ENCODE peak calls at places on chromosomes 11 and 22, in four cellular contexts. R is foreskin fibroblast; X is kidney glomerular epithelial cell; D is CD4-positive, alpha-beta T cell. S is an unnamed sample.

GRCh38 chr11:120392299-120392698 is 56.1 kb downstream of the ARHGEF12 start:
- DNase-seq in R (no peak), X (no peak), D (no peak), S (no peak)

GRCh38 chr11:10441652-10442503 is 13.2 kb upstream of the AMPD3 start:
- DNase-seq in X (no peak), D (no peak), R (no peak), S (no peak)

GRCh38 chr11:556175-556699 is 4.3 kb downstream of the LMNTD2 start:
- DNase-seq in D (no peak), X (no peak), R (no peak), S (no peak)

GRCh38 chr11:58127350-58127749 is 2.0 kb upstream of the OR9I1 start:
- DNase-seq in R (no peak), D (no peak), X (no peak), S (no peak)

GRCh38 chr11:84922836-84923235 is 704.3 kb downstream of the DLG2 start:
- DNase-seq in R (no peak), D (no peak), X (no peak), S (no peak)

GRCh38 chr11:46281374-46281831 is 3.9 kb downstream of the CREB3L1 start:
- DNase-seq in X (no peak), D (no peak), R (no peak), S (no peak)

GRCh38 chr22:32622762-32623147 is 148.1 kb downstream of the FBXO7 start:
- DNase-seq in R (no peak), X (no peak), D (no peak), S (no peak)

GRCh38 chr11:101030015-101030414 is 99.6 kb downstream of the PGR start:
- DNase-seq in X (peak), R (no peak), D (no peak), S (no peak)

GRCh38 chr11:28730336-28730735 is 622.1 kb downstream of the METTL15 start:
- DNase-seq in R (peak), X (no peak), D (no peak), S (no peak)

GRCh38 chr22:43980579-43980978 is 25.3 kb downstream of the SAMM50 start:
- DNase-seq in X (no peak), R (no peak), D (no peak), S (no peak)

GRCh38 chr11:61270354-61271070 is 24.6 kb downstream of the VWCE start:
- DNase-seq in R (peak), X (peak), D (no peak), S (no peak)

GRCh38 chr11:83827940-83828554 is 541.9 kb upstream of the CCDC90B start:
- DNase-seq in R (no peak), D (no peak), X (peak), S (no peak)

GRCh38 chr11:62104816-62105610 is 18.8 kb upstream of the INCENP start:
- DNase-seq in R (peak), X (no peak), D (no peak), S (no peak)

GRCh38 chr11:75576445-75577049 is 14.5 kb downstream of the SERPINH1 start:
- DNase-seq in X (peak), D (no peak), R (no peak), S (peak)

GRCh38 chr11:84260862-84261261 is 974.7 kb upstream of the CCDC90B start:
- DNase-seq in R (no peak), D (no peak), X (no peak), S (no peak)

GRCh38 chr11:122441702-122442092 is 213.8 kb upstream of the UBASH3B start:
- DNase-seq in D (no peak), R (no peak), X (no peak), S (no peak)

GRCh38 chr11:66912361-66912760 is 45.8 kb downstream of the PC start:
- DNase-seq in R (no peak), X (no peak), D (no peak), S (no peak)

GRCh38 chr22:37951305-37951704 is 2.1 kb downstream of the C22orf23 start:
- DNase-seq in D (no peak), X (no peak), R (peak), S (no peak)

GRCh38 chr11:10444725-10445286 is 10.3 kb upstream of the AMPD3 start:
- DNase-seq in D (no peak), R (no peak), X (no peak), S (no peak)

GRCh38 chr11:63620928-63621539 is 6.8 kb upstream of the PLAAT3 start:
- DNase-seq in D (no peak), R (no peak), X (no peak), S (no peak)

GRCh38 chr22:43996981-43997265 is 27.2 kb upstream of the PARVB start:
- DNase-seq in X (no peak), R (no peak), D (no peak), S (no peak)

GRCh38 chr11:93843906-93844305 is 6.5 kb downstream of the VSTM5 start:
- DNase-seq in R (no peak), D (no peak), X (no peak), S (no peak)

GRCh38 chr11:44775366-44776356 is 48.9 kb downstream of the TSPAN18 start:
- DNase-seq in R (no peak), X (no peak), D (peak), S (peak)

GRCh38 chr11:12770435-12770834 is 96.2 kb downstream of the TEAD1 start:
- DNase-seq in R (no peak), X (no peak), D (no peak), S (no peak)

GRCh38 chr11:128304666-128305485 is 282.5 kb downstream of the ETS1 start:
- DNase-seq in D (no peak), R (no peak), X (no peak), S (no peak)

GRCh38 chr11:17703951-17704350 is 15.4 kb upstream of the MYOD1 start:
- DNase-seq in D (no peak), X (no peak), R (no peak), S (no peak)

GRCh38 chr11:2877474-2877873 is 8.1 kb downstream of the CDKN1C start:
- DNase-seq in D (no peak), R (no peak), X (no peak), S (no peak)

GRCh38 chr22:37148031-37148651 is 1.6 kb downstream of the IL2RB start:
- DNase-seq in D (peak), R (no peak), X (no peak), S (no peak)

GRCh38 chr22:30733081-30733680 is 38.5 kb downstream of the OSBP2 start:
- DNase-seq in X (no peak), D (no peak), R (peak), S (no peak)

GRCh38 chr11:118892515-118892914 is 8.8 kb downstream of the CXCR5 start:
- DNase-seq in D (peak), R (no peak), X (no peak), S (no peak)

GRCh38 chr11:440065-441042 is 1.5 kb downstream of the ANO9 start:
- DNase-seq in D (no peak), X (no peak), R (no peak), S (peak)

GRCh38 chr11:12050470-12050891 is 42.1 kb upstream of the DKK3 start:
- DNase-seq in R (no peak), D (no peak), X (no peak), S (no peak)

GRCh38 chr22:32752326-32752725 is 49.2 kb upstream of the TIMP3 start:
- DNase-seq in D (no peak), X (no peak), R (no peak), S (no peak)

GRCh38 chr11:17612221-17613188 is 65.4 kb downstream of the OTOG start:
- DNase-seq in X (no peak), R (no peak), D (no peak), S (no peak)

S was measured in right cardiac atrium.